ENCODE peak calls at places on chromosomes 16 and 17, in eight cellular contexts. One of them, this sample, is unnamed. For H3K9me3, the result is how much of the 10 kb centered on the place peaks cover.

GRCh38 chr16:12758031-12758669 is 45.5 kb downstream of the CPPED1 start:
- DNase-seq in ovary: no peak
- DNase-seq in upper lobe of right lung: no peak
- DNase-seq in small intestine: no peak
- DNase-seq in A549: no peak
- DNase-seq in endodermal cell: no peak
- DNase-seq in adrenal gland: no peak
- DNase-seq in IMR-90: no peak
- DNase-seq in this sample: no peak

GRCh38 chr17:75998327-75998795 is 2.3 kb upstream of the CDK3 start:
- DNase-seq in ovary: no peak
- DNase-seq in upper lobe of right lung: no peak
- DNase-seq in small intestine: peak
- DNase-seq in A549: no peak
- DNase-seq in endodermal cell: peak
- DNase-seq in adrenal gland: no peak
- DNase-seq in IMR-90: no peak
- DNase-seq in this sample: no peak

GRCh38 chr16:77711775-77712174 is 10.5 kb upstream of the NUDT7 start:
- DNase-seq in ovary: no peak
- DNase-seq in upper lobe of right lung: no peak
- DNase-seq in small intestine: peak
- DNase-seq in A549: no peak
- DNase-seq in endodermal cell: no peak
- DNase-seq in adrenal gland: peak
- DNase-seq in IMR-90: peak
- DNase-seq in this sample: no peak

GRCh38 chr17:65984299-65984698 is 207.6 kb downstream of the CEP112 start:
- DNase-seq in ovary: no peak
- DNase-seq in upper lobe of right lung: no peak
- DNase-seq in small intestine: no peak
- DNase-seq in A549: no peak
- DNase-seq in endodermal cell: no peak
- DNase-seq in adrenal gland: no peak
- DNase-seq in IMR-90: peak
- DNase-seq in this sample: no peak

GRCh38 chr17:52134641-52135040 is 23.9 kb downstream of the CA10 start:
- DNase-seq in ovary: no peak
- DNase-seq in upper lobe of right lung: no peak
- DNase-seq in small intestine: no peak
- DNase-seq in A549: no peak
- DNase-seq in endodermal cell: no peak
- DNase-seq in adrenal gland: no peak
- DNase-seq in IMR-90: no peak
- DNase-seq in this sample: no peak

GRCh38 chr16:68382296-68382718 is 66.0 kb downstream of the SMPD3 start:
- DNase-seq in ovary: no peak
- DNase-seq in upper lobe of right lung: no peak
- DNase-seq in small intestine: peak
- DNase-seq in A549: peak
- DNase-seq in endodermal cell: peak
- DNase-seq in adrenal gland: no peak
- DNase-seq in IMR-90: no peak
- DNase-seq in this sample: no peak

GRCh38 chr17:77366206-77366557 is 225.4 kb downstream of the SEC14L1 start:
- DNase-seq in ovary: no peak
- DNase-seq in upper lobe of right lung: no peak
- DNase-seq in small intestine: no peak
- DNase-seq in A549: no peak
- DNase-seq in endodermal cell: no peak
- DNase-seq in adrenal gland: no peak
- DNase-seq in IMR-90: peak
- DNase-seq in this sample: no peak

GRCh38 chr17:43676471-43676870 is 14.7 kb upstream of the MEOX1 start:
- DNase-seq in ovary: no peak
- DNase-seq in upper lobe of right lung: no peak
- DNase-seq in small intestine: no peak
- DNase-seq in A549: no peak
- DNase-seq in endodermal cell: peak
- DNase-seq in adrenal gland: no peak
- DNase-seq in IMR-90: no peak
- DNase-seq in this sample: no peak

GRCh38 chr16:26856791-26857190 is 209.9 kb upstream of the C16orf82 start:
- DNase-seq in ovary: no peak
- DNase-seq in upper lobe of right lung: no peak
- DNase-seq in small intestine: no peak
- DNase-seq in A549: no peak
- DNase-seq in endodermal cell: no peak
- DNase-seq in adrenal gland: no peak
- DNase-seq in IMR-90: no peak
- DNase-seq in this sample: no peak

GRCh38 chr16:82639666-82640336 is 13.0 kb downstream of the CDH13 start:
- DNase-seq in ovary: peak
- DNase-seq in upper lobe of right lung: peak
- DNase-seq in small intestine: peak
- DNase-seq in A549: peak
- DNase-seq in endodermal cell: peak
- DNase-seq in adrenal gland: peak
- DNase-seq in IMR-90: peak
- DNase-seq in this sample: peak

GRCh38 chr16:998211-998610 is 16.6 kb downstream of the SOX8 start:
- DNase-seq in ovary: no peak
- DNase-seq in upper lobe of right lung: no peak
- DNase-seq in small intestine: no peak
- DNase-seq in A549: no peak
- DNase-seq in endodermal cell: no peak
- DNase-seq in adrenal gland: no peak
- DNase-seq in IMR-90: no peak
- DNase-seq in this sample: no peak
- H3K9me3 ChIP-seq in ovary: under half
- H3K9me3 ChIP-seq in upper lobe of right lung: under half
- H3K9me3 ChIP-seq in small intestine: under half
- H3K9me3 ChIP-seq in A549: under half
- H3K9me3 ChIP-seq in endodermal cell: under half
- H3K9me3 ChIP-seq in adrenal gland: under half
- H3K9me3 ChIP-seq in IMR-90: under half
- H3K9me3 ChIP-seq in this sample: under half

DNA sequence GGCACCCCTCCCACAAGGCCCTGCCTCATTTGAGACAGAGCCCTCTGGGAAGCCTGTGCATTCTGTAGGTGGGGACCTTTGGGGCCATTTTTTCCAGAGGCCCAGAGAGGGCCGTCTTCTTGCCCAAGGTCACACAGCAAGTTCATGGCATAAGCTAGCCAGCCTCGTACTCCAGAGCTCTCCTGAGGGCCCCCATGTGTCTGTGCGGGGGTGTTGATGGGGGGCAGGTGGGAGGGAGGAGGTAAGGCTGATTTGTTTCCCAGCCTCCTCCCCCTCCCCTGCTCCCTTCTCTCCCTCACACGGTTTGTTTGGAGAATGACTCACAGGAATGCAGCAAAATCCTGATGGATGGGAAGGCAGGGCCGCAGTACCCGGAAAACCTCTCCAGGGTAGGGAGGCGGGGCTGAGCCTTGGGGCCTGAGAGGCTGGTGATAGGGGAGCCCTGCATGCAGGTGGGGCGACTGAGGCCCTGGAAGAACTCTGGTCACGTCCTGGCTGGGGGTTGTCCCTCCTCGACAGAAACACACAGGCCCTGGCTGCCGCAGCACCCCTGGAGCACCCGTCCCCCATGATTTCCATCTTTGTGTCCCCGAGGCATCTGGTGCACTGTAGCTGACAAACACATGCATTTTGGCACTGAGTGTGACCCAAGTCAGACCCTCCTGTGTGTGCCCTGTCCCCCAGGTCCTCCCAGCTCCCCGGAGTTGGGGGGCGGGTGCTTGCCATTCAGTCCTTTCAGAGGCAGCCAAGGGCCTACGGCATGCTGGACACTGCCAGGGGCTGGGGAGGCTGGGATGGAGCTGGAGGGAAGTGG is 29.7 kb downstream of the RAI1 start:
- DNase-seq in ovary: peak
- DNase-seq in upper lobe of right lung: peak
- DNase-seq in small intestine: peak
- DNase-seq in A549: peak
- DNase-seq in endodermal cell: peak
- DNase-seq in adrenal gland: peak
- DNase-seq in IMR-90: peak
- DNase-seq in this sample: no peak
- H3K4me3 ChIP-seq in ovary: no peak
- H3K4me3 ChIP-seq in upper lobe of right lung: no peak
- H3K4me3 ChIP-seq in small intestine: no peak
- H3K4me3 ChIP-seq in A549: peak
- H3K4me3 ChIP-seq in endodermal cell: no peak
- H3K4me3 ChIP-seq in adrenal gland: no peak
- H3K4me3 ChIP-seq in IMR-90: no peak
- H3K4me3 ChIP-seq in this sample: no peak

GRCh38 chr17:82553210-82553930 is 33.8 kb downstream of the FOXK2 start:
- DNase-seq in ovary: no peak
- DNase-seq in upper lobe of right lung: no peak
- DNase-seq in small intestine: no peak
- DNase-seq in A549: no peak
- DNase-seq in endodermal cell: peak
- DNase-seq in adrenal gland: peak
- DNase-seq in IMR-90: no peak
- DNase-seq in this sample: no peak
- H3K27ac ChIP-seq in ovary: peak
- H3K27ac ChIP-seq in upper lobe of right lung: no peak
- H3K27ac ChIP-seq in small intestine: no peak
- H3K27ac ChIP-seq in A549: no peak
- H3K27ac ChIP-seq in endodermal cell: peak
- H3K27ac ChIP-seq in adrenal gland: peak
- H3K27ac ChIP-seq in IMR-90: no peak
- H3K27ac ChIP-seq in this sample: peak

DNA sequence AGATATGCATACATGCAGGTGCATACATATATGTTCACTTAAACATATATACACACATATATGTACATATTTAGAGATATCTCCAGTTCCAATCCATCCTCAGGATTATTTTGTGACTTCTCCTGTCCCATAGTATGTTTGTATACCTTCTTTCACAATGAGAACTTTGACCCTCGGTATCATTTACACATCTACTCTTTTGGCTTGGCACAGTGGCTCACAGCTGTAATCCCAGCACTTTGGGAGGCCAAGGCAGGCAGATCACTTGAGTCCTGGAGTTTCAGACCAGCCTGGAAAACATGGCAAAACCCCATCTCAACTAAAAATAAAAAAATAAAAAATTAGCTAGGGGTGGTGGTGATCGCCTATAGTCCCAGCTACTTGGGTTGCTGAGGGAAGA is 148.1 kb upstream of the CCL2 start:
- DNase-seq in ovary: no peak
- DNase-seq in upper lobe of right lung: no peak
- DNase-seq in small intestine: no peak
- DNase-seq in A549: no peak
- DNase-seq in endodermal cell: no peak
- DNase-seq in adrenal gland: no peak
- DNase-seq in IMR-90: no peak
- DNase-seq in this sample: no peak
- H3K9me3 ChIP-seq in ovary: under half
- H3K9me3 ChIP-seq in upper lobe of right lung: under half
- H3K9me3 ChIP-seq in small intestine: under half
- H3K9me3 ChIP-seq in A549: under half
- H3K9me3 ChIP-seq in endodermal cell: under half
- H3K9me3 ChIP-seq in adrenal gland: under half
- H3K9me3 ChIP-seq in IMR-90: under half
- H3K9me3 ChIP-seq in this sample: under half

GRCh38 chr17:78647030-78647429 is 69.8 kb upstream of the DNAH17 start:
- DNase-seq in ovary: no peak
- DNase-seq in upper lobe of right lung: no peak
- DNase-seq in small intestine: no peak
- DNase-seq in A549: no peak
- DNase-seq in endodermal cell: no peak
- DNase-seq in adrenal gland: no peak
- DNase-seq in IMR-90: no peak
- DNase-seq in this sample: no peak

GRCh38 chr17:78644259-78644658 is 67.1 kb upstream of the DNAH17 start:
- DNase-seq in ovary: no peak
- DNase-seq in upper lobe of right lung: peak
- DNase-seq in small intestine: no peak
- DNase-seq in A549: no peak
- DNase-seq in endodermal cell: peak
- DNase-seq in adrenal gland: no peak
- DNase-seq in IMR-90: no peak
- DNase-seq in this sample: no peak

GRCh38 chr17:78643326-78643725 is 66.1 kb upstream of the DNAH17 start:
- DNase-seq in ovary: no peak
- DNase-seq in upper lobe of right lung: peak
- DNase-seq in small intestine: no peak
- DNase-seq in A549: no peak
- DNase-seq in endodermal cell: peak
- DNase-seq in adrenal gland: no peak
- DNase-seq in IMR-90: no peak
- DNase-seq in this sample: no peak

GRCh38 chr17:78644971-78645370 is 67.8 kb upstream of the DNAH17 start:
- DNase-seq in ovary: no peak
- DNase-seq in upper lobe of right lung: no peak
- DNase-seq in small intestine: no peak
- DNase-seq in A549: no peak
- DNase-seq in endodermal cell: no peak
- DNase-seq in adrenal gland: no peak
- DNase-seq in IMR-90: no peak
- DNase-seq in this sample: no peak

GRCh38 chr17:78645421-78646295 is 68.5 kb upstream of the DNAH17 start:
- DNase-seq in ovary: no peak
- DNase-seq in upper lobe of right lung: peak
- DNase-seq in small intestine: peak
- DNase-seq in A549: peak
- DNase-seq in endodermal cell: no peak
- DNase-seq in adrenal gland: peak
- DNase-seq in IMR-90: peak
- DNase-seq in this sample: peak
- H3K4me3 ChIP-seq in ovary: no peak
- H3K4me3 ChIP-seq in upper lobe of right lung: no peak
- H3K4me3 ChIP-seq in small intestine: no peak
- H3K4me3 ChIP-seq in A549: no peak
- H3K4me3 ChIP-seq in endodermal cell: no peak
- H3K4me3 ChIP-seq in adrenal gland: no peak
- H3K4me3 ChIP-seq in IMR-90: no peak
- H3K4me3 ChIP-seq in this sample: no peak

DNA sequence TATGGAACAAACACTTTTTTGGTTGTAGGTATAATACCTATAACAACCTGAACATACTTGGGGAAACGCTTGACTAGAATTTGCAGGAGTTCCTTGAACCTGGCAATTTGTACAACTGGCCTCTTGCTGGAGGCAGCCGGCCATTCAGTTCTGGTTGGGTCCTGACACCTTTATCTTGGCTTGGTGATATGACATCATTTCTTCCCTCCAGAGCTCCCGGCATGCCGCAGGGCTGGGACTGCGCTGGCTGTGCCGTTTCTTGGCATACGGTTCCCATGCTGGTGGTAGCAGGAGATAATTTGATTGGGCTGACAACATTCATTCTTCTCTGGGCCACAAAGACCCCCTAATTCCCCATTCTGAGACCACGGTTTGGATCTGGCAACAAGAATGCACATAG is 87.5 kb downstream of the ASIC2 start:
- DNase-seq in ovary: no peak
- DNase-seq in upper lobe of right lung: no peak
- DNase-seq in small intestine: no peak
- DNase-seq in A549: no peak
- DNase-seq in endodermal cell: peak
- DNase-seq in adrenal gland: no peak
- DNase-seq in IMR-90: no peak
- DNase-seq in this sample: no peak
- H3K27ac ChIP-seq in ovary: no peak
- H3K27ac ChIP-seq in upper lobe of right lung: no peak
- H3K27ac ChIP-seq in small intestine: no peak
- H3K27ac ChIP-seq in A549: no peak
- H3K27ac ChIP-seq in endodermal cell: no peak
- H3K27ac ChIP-seq in adrenal gland: no peak
- H3K27ac ChIP-seq in IMR-90: no peak
- H3K27ac ChIP-seq in this sample: no peak

This sample was measured in psoas muscle.